ENCODE peak calls at places on chromosomes 3 and 15, in six cellular contexts. W is activated CD8-positive, alpha-beta T cell treated with anti-CD3 and anti-CD28 coated beads for 36 hours; R is foreskin keratinocyte; V is spleen; I is choroid plexus epithelial cell; G is BJ. X is an unnamed sample.

GRCh38 chr15:65086680-65087111 is 10.2 kb downstream of the KBTBD13 start:
- DNase-seq in W (peak; percentile 14), R (no peak), V (no peak), I (peak; percentile 29), G (no peak), X (no peak)

GRCh38 chr3:10395671-10396070 is 74.8 kb upstream of the SEC13 start:
- DNase-seq in W (peak; percentile 33), R (no peak), V (peak; percentile 82), I (no peak), G (no peak), X (no peak)

GRCh38 chr15:73053398-73053723 is 1.1 kb downstream of the NEO1 start:
- DNase-seq in W (no peak), R (no peak), V (no peak), I (no peak), G (no peak), X (no peak)

GRCh38 chr15:78364233-78364632 is 24.1 kb downstream of the CRABP1 start:
- DNase-seq in W (no peak), R (no peak), V (no peak), I (no peak), G (no peak), X (no peak)

GRCh38 chr15:77654975-77655374 is 22.3 kb upstream of the LINGO1 start:
- DNase-seq in W (peak; percentile 11), R (no peak), V (no peak), I (no peak), G (no peak), X (no peak)

GRCh38 chr15:83158393-83158792 is 49.2 kb downstream of the HDGFL3 start:
- DNase-seq in W (peak; percentile 27), R (peak; percentile 38), V (no peak), I (no peak), G (peak; percentile 8), X (no peak)

GRCh38 chr3:64595253-64595694 is 92.5 kb downstream of the ADAMTS9 start:
- DNase-seq in W (no peak), R (peak; percentile 89), V (no peak), I (peak; percentile 99), G (no peak), X (no peak)

GRCh38 chr3:171258316-171258715 is 201.9 kb downstream of the TNIK start:
- DNase-seq in W (no peak), R (no peak), V (no peak), I (peak; percentile 35), G (no peak), X (no peak)

GRCh38 chr3:53224536-53224935 is 31.3 kb downstream of the TKT start:
- DNase-seq in W (no peak), R (no peak), V (no peak), I (no peak), G (no peak), X (no peak)

GRCh38 chr3:141878326-141878725 is 1.9 kb downstream of the ATP1B3 start:
- DNase-seq in W (no peak), R (no peak), V (no peak), I (no peak), G (no peak), X (no peak)

GRCh38 chr3:99966657-99967420 is 147.5 kb downstream of the FILIP1L start:
- DNase-seq in W (no peak), R (no peak), V (no peak), I (peak; percentile 82), G (no peak), X (no peak)

GRCh38 chr15:72934006-72934405 is 118.3 kb upstream of the NEO1 start:
- DNase-seq in W (no peak), R (no peak), V (no peak), I (no peak), G (no peak), X (no peak)

GRCh38 chr3:24351779-24352469 is 142.7 kb downstream of the THRB start:
- DNase-seq in W (no peak), R (no peak), V (no peak), I (peak; percentile 57), G (peak; percentile 39), X (no peak)

GRCh38 chr3:12882336-12883310 is 41.3 kb upstream of the RPL32 start:
- DNase-seq in W (no peak), R (no peak), V (no peak), I (no peak), G (no peak), X (no peak)

GRCh38 chr3:30667250-30667585 is 60.8 kb downstream of the TGFBR2 start:
- DNase-seq in W (peak; percentile 71), R (no peak), V (no peak), I (peak; percentile 30), G (no peak), X (no peak)

GRCh38 chr3:77686560-77686959 is 646.7 kb downstream of the ROBO2 start:
- DNase-seq in W (no peak), R (no peak), V (no peak), I (peak; percentile 4), G (no peak), X (no peak)

GRCh38 chr15:52529940-52530339 is 1.3 kb upstream of the MYO5A start:
- DNase-seq in W (no peak), R (no peak), V (no peak), I (no peak), G (no peak), X (no peak)

GRCh38 chr15:52527196-52527897 is 1.3 kb downstream of the MYO5A start:
- DNase-seq in W (no peak), R (no peak), V (no peak), I (no peak), G (no peak), X (no peak)

GRCh38 chr15:52527898-52528464 is 699 bp downstream of the MYO5A start:
- DNase-seq in W (peak; percentile 63), R (no peak), V (peak; percentile 84), I (peak; percentile 25), G (no peak), X (peak; percentile 50)

GRCh38 chr15:52529289-52529929 is 729 bp upstream of the MYO5A start:
- DNase-seq in W (peak; percentile 37), R (no peak), V (peak; percentile 77), I (no peak), G (no peak), X (peak; percentile 21)

DNA sequence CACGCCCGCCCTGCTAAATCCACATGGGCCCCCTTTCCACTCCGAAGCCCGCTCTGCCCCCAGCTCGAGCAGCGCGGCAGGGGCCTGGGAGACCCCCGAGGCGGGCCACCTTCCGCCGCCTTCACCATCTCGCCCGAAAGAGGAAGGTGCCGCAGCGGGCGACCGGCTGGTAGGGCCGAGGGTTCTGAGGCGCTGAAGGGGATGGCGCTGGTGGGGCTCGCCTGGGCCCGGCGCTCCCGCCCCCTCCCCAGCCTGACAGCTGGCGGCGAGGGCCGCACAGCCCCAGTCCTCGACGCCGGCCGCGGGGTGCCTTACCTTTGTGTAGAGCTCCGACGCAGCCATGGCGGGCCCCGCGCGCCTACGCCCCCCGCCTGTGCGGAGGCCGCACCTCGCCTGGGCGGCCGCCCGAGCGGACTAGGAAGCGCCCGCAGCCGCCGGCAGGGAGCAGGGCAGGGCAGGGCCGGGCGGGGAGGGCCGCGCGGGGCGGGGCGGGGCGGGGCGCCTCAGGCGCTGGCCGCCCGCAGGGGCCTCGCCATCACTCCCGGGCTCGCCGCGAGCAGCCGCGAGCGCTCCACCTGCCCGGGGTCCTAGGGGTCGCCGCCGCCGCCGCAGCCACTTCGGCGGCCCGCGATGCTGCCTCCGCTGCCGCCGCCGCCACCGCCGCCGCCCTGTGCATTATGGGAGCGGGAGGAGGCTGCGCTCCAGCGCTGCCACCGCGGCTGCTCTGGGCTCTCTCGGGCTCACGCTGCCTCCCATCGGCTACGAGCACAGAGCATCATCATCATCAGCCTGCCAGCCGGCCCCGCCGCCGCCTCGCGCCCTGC is at the start of gene MYO5A:
- DNase-seq in W (peak; percentile 83), R (no peak), V (peak; percentile 96), I (peak; percentile 61), G (no peak), X (peak; percentile 87)
- TF ChIP-seq CTCF in W (no peak), R (peak; percentile 62), V (peak; percentile 25), I (peak; percentile 16), G (peak; percentile 9), X (peak; percentile 38)

GRCh38 chr3:25597535-25598101 is 67.1 kb downstream of the TOP2B start:
- DNase-seq in W (no peak), R (no peak), V (no peak), I (no peak), G (no peak), X (no peak)

GRCh38 chr3:25589104-25589782 is 75.5 kb downstream of the TOP2B start:
- DNase-seq in W (no peak), R (no peak), V (no peak), I (no peak), G (no peak), X (no peak)

GRCh38 chr3:25589783-25590258 is 74.9 kb downstream of the TOP2B start:
- DNase-seq in W (no peak), R (no peak), V (no peak), I (peak; percentile 81), G (no peak), X (no peak)

GRCh38 chr3:25592510-25592968 is 72.2 kb downstream of the TOP2B start:
- DNase-seq in W (peak; percentile 23), R (no peak), V (no peak), I (peak; percentile 97), G (no peak), X (no peak)

DNA sequence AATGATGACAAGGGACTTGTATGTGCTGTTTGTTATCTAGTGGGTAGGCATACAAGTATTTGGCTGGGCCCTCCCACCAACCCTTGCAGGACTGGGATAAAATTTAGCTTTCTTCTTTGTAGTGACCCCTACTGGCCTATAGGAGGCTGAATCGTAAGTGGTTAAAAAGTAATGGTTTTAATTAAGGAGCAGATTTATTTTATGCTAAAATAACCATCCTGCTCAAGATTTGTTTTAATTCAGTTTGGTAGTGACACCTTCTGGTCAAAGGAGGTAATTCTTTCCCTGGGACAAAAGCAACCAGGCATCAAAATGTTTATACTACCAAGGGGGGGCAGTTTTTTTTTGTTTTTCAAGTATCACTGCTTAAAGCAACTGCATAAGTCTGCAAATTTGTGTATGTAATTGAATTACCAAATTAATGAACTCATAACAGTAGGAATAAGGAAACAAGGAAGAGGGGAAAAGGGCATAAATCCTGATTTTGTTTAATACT is 70.7 kb downstream of the TOP2B start:
- DNase-seq in W (peak; percentile 20), R (no peak), V (no peak), I (peak; percentile 93), G (no peak), X (no peak)
- TF ChIP-seq CTCF in W (peak; percentile 81), R (peak; percentile 87), V (peak; percentile 82), I (peak; percentile 72), G (peak; percentile 72), X (peak; percentile 39)

DNA sequence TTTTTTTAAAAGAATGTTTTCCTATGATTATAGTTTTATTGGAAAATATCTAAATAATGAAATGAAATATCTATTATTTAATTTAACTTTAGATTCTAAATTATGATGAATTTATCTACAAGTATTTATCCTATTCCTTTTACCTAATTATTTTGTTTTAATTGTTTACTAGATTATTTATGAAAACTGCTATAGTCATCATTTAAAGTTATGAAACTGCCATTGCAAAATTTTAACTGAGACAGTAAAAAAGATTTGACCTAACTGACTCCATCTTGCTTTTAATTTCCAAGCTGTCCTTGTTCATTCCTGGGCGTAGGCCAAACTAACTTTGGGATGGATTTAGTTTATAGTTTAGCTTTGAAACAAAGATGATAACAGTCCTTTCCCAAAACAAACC is 25.9 kb upstream of the FAM3D start:
- DNase-seq in W (no peak), R (no peak), V (no peak), I (no peak), G (no peak), X (no peak)
- TF ChIP-seq CTCF in W (no peak), R (no peak), V (no peak), I (no peak), G (no peak), X (no peak)

DNA sequence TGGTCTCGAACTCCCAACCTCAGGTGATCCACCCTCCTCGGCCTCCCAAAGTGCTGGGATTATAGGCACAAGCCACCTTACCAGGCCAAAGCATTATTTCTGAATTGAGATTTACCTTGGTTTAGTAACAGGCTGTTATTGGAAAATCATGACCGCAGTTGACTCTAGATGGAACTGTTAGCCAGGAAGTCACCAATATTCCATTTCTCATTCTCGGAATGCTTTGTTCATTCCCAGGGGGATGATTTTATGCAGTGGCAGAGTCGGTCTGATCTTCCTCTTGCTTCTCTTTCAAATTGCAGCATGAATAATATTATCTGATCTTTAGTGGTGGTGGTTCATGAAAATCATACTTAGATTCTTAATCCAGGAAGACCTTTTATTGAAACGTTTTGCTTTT is 195.5 kb upstream of the MBNL1 start:
- DNase-seq in W (no peak), R (no peak), V (no peak), I (peak; percentile 71), G (no peak), X (no peak)
- TF ChIP-seq CTCF in W (no peak), R (peak; percentile 47), V (no peak), I (peak; percentile 18), G (peak; percentile 5), X (no peak)

X was measured in GM10248.